ENCODE peak calls at places on chromosomes 12 and 14, in eight cellular contexts. W is AG04450, R is stomach, V is small intestine, J is IMR-90, E is thyroid gland, M is aorta, Q is psoas muscle. T is an unnamed sample.

GRCh38 chr14:47186491-47186890 is 488.9 kb downstream of the MDGA2 start:
- DNase-seq in W (no peak), R (no peak), V (no peak), J (no peak), E (no peak), M (no peak), Q (no peak), T (no peak)

GRCh38 chr14:50056457-50056856 is 59.9 kb downstream of the VCPKMT start:
- DNase-seq in W (no peak), R (no peak), V (no peak), J (no peak), E (no peak), M (peak; percentile 59), Q (no peak), T (no peak)

GRCh38 chr14:24139272-24139934 is 2.0 kb downstream of the EMC9 start:
- DNase-seq in W (no peak), R (no peak), V (no peak), J (no peak), E (no peak), M (peak; percentile 41), Q (no peak), T (no peak)

GRCh38 chr14:86055512-86055911 is 525.6 kb downstream of the FLRT2 start:
- DNase-seq in W (no peak), R (no peak), V (no peak), J (peak; percentile 13), E (no peak), M (no peak), Q (no peak), T (no peak)

GRCh38 chr12:9948606-9949286 is 16.6 kb upstream of the CLEC2A start:
- DNase-seq in W (no peak), R (no peak), V (peak; percentile 38), J (no peak), E (no peak), M (no peak), Q (no peak), T (no peak)

GRCh38 chr14:50758945-50759344 is 72.0 kb downstream of the NIN start:
- DNase-seq in W (no peak), R (no peak), V (no peak), J (no peak), E (no peak), M (no peak), Q (no peak), T (no peak)

GRCh38 chr12:122867701-122868461 is 28.0 kb downstream of the VPS37B start:
- DNase-seq in W (no peak), R (peak; percentile 95), V (peak; percentile 92), J (no peak), E (peak; percentile 4), M (no peak), Q (peak; percentile 60), T (no peak)

GRCh38 chr14:77053046-77053841 is 24.7 kb upstream of the IRF2BPL start:
- DNase-seq in W (no peak), R (peak; percentile 64), V (peak; percentile 44), J (peak; percentile 76), E (peak; percentile 81), M (peak; percentile 81), Q (peak; percentile 76), T (peak; percentile 68)

GRCh38 chr12:44748950-44749468 is 127.1 kb downstream of the NELL2 start:
- DNase-seq in W (no peak), R (no peak), V (no peak), J (no peak), E (no peak), M (no peak), Q (no peak), T (no peak)

GRCh38 chr14:59265808-59266207 is 77.3 kb downstream of the DAAM1 start:
- DNase-seq in W (no peak), R (no peak), V (no peak), J (no peak), E (no peak), M (no peak), Q (no peak), T (no peak)

GRCh38 chr12:63904653-63905052 is 60.2 kb downstream of the SRGAP1 start:
- DNase-seq in W (no peak), R (no peak), V (no peak), J (no peak), E (no peak), M (no peak), Q (no peak), T (no peak)

GRCh38 chr14:94640721-94641631 is 28.8 kb downstream of the SERPINA3 start:
- DNase-seq in W (no peak), R (peak; percentile 31), V (peak; percentile 13), J (no peak), E (no peak), M (no peak), Q (no peak), T (no peak)

GRCh38 chr12:107152331-107152730 is 59.0 kb upstream of the CRY1 start:
- DNase-seq in W (no peak), R (no peak), V (no peak), J (peak; percentile 30), E (no peak), M (no peak), Q (no peak), T (no peak)

GRCh38 chr12:2051700-2052625 is 824 bp upstream of the CACNA1C start:
- DNase-seq in W (no peak), R (no peak), V (no peak), J (no peak), E (no peak), M (no peak), Q (no peak), T (no peak)

GRCh38 chr12:25875661-25876060 is 82.8 kb upstream of the RASSF8 start:
- DNase-seq in W (no peak), R (no peak), V (no peak), J (no peak), E (no peak), M (no peak), Q (no peak), T (no peak)

GRCh38 chr12:114407566-114408411 is 1.8 kb upstream of the TBX5 start:
- DNase-seq in W (no peak), R (no peak), V (no peak), J (peak; percentile 88), E (no peak), M (no peak), Q (no peak), T (no peak)

GRCh38 chr12:131724534-131724933 is 13.6 kb downstream of the SFSWAP start:
- DNase-seq in W (no peak), R (no peak), V (no peak), J (peak; percentile 11), E (no peak), M (no peak), Q (no peak), T (no peak)

GRCh38 chr14:67397536-67397935 is 14.4 kb downstream of the PLEK2 start:
- DNase-seq in W (no peak), R (no peak), V (no peak), J (no peak), E (no peak), M (no peak), Q (no peak), T (no peak)

GRCh38 chr14:91282954-91283645 is 38.6 kb upstream of the GPR68 start:
- DNase-seq in W (no peak), R (no peak), V (no peak), J (no peak), E (no peak), M (no peak), Q (no peak), T (no peak)

GRCh38 chr14:91283666-91284065 is 39.2 kb upstream of the GPR68 start:
- DNase-seq in W (no peak), R (no peak), V (no peak), J (peak; percentile 1), E (no peak), M (no peak), Q (no peak), T (no peak)

GRCh38 chr14:91284791-91285548 is 40.5 kb upstream of the GPR68 start:
- DNase-seq in W (no peak), R (no peak), V (no peak), J (no peak), E (no peak), M (no peak), Q (no peak), T (no peak)

GRCh38 chr14:91286530-91286937 is 42.0 kb upstream of the GPR68 start:
- DNase-seq in W (peak; percentile 37), R (peak; percentile 82), V (peak; percentile 79), J (peak; percentile 62), E (peak; percentile 75), M (peak; percentile 78), Q (peak; percentile 77), T (peak; percentile 77)

DNA sequence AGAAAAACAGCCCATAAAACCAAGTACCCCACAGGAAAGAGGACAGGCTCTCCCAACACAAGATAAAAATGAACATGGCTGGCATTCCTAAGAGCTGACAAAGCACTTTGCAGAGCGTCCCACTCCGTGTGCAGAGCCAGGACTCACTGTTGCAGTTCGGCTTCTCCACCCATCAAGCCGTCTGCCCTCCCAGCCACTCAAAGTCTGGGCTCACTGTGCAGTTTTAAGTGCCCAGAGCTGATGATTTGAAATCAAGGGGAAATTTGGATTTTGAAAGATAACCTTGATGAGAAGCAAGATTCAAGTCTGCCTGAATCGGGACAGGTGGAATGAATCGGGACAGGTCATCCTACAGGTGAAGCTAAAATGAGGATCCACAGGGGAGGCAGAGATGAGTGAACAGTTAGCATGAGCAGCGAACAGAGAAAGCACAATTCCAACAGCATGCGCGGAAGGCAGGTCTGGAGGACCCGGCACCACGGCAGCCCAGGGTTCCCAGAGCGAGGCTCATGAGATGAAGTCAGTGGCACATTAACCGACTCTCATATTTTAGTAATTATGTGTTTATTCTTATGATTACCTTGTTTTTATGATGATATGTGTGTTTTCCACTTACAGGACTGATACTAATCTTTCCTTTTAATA is 39.8 kb upstream of the GPR68 start:
- DNase-seq in W (peak; percentile 48), R (no peak), V (no peak), J (peak; percentile 71), E (peak; percentile 61), M (no peak), Q (no peak), T (no peak)
- H3K27ac ChIP-seq in W (no peak overlapping the region), R (no peak overlapping the region), V (no peak overlapping the region), J (no peak overlapping the region), E (no peak overlapping the region), M (no peak overlapping the region), Q (no peak overlapping the region), T (no peak overlapping the region)

DNA sequence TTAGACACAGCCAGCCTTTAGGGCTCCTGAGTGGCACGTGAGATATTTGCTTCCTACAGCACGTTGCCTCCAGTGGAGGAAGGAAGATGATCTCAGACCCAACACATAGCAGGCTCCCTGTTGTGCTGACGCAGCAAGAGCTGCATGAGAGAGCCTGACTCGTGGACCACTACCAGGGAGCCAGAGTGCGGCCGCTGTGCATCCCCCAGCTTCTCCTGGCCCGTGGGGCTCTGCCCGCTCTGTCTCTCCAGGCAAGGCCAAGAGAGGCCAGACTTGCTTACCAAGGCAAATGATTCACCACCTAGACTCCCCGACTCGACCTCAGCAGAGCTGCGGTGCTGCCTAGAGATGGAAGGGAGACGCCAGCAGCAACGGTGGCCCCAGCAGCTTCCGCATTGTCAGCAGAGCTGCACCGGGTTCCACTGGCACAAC is 37.5 kb downstream of the MAP3K9 start:
- DNase-seq in W (no peak), R (no peak), V (no peak), J (no peak), E (no peak), M (peak; percentile 50), Q (no peak), T (no peak)
- H3K4me3 ChIP-seq in W (no peak overlapping the region), R (no peak overlapping the region), V (no peak overlapping the region), J (no peak overlapping the region), E (no peak overlapping the region), M (no peak overlapping the region), Q (no peak overlapping the region), T (no peak overlapping the region)

GRCh38 chr12:34217660-34218059 is 195.4 kb downstream of the ALG10 start:
- DNase-seq in W (no peak), R (no peak), V (no peak), J (no peak), E (no peak), M (no peak), Q (no peak), T (no peak)
- H3K9me3 ChIP-seq in W (peaks cover 64% of the 10 kb centered on the region), R (no peaks in the 10 kb centered on the region), V (no peaks in the 10 kb centered on the region), J (peaks cover 23% of the 10 kb centered on the region), E (no peaks in the 10 kb centered on the region), M (no peaks in the 10 kb centered on the region), Q (no peaks in the 10 kb centered on the region), T (no peaks in the 10 kb centered on the region)

GRCh38 chr14:70018713-70019201 is 139.5 kb downstream of the SMOC1 start:
- DNase-seq in W (no peak), R (peak; percentile 75), V (peak; percentile 58), J (peak; percentile 47), E (no peak), M (peak; percentile 74), Q (peak; percentile 41), T (no peak)
- H3K27ac ChIP-seq in W (peak overlapping the region; percentile 11), R (peak overlapping the region; percentile 54), V (peak overlapping the region; percentile 26), J (no peak overlapping the region), E (no peak overlapping the region), M (no peak overlapping the region), Q (no peak overlapping the region), T (no peak overlapping the region)